ENCODE peak calls at places on chromosome 5, in eight cellular contexts. O is Panc1, C is body of pancreas, X is fibroblast of villous mesenchyme, Y is keratinocyte, H is neural crest cell, N is MM.1S, F is lower leg skin. V is an unnamed sample.

GRCh38 chr5:123421773-123422172 is 1.4 kb downstream of the CEP120 start:
- DNase-seq in O (no peak), C (no peak), X (no peak), Y (no peak), H (no peak), N (no peak), F (no peak), V (no peak)

GRCh38 chr5:93058309-93058708 is 522.7 kb downstream of the NR2F1-AS1 start:
- DNase-seq in O (no peak), C (no peak), X (peak; percentile 98), Y (no peak), H (no peak), N (no peak), F (no peak), V (no peak)

GRCh38 chr5:4230905-4231561 is 635.4 kb downstream of the IRX1 start:
- DNase-seq in O (no peak), C (no peak), X (no peak), Y (no peak), H (peak; percentile 56), N (no peak), F (no peak), V (no peak)

GRCh38 chr5:174173766-174174165 is 128.3 kb downstream of the NSG2 start:
- DNase-seq in O (no peak), C (no peak), X (no peak), Y (no peak), H (no peak), N (no peak), F (peak; percentile 76), V (no peak)

GRCh38 chr5:41650131-41650530 is 139.7 kb upstream of the PLCXD3 start:
- DNase-seq in O (no peak), C (no peak), X (no peak), Y (no peak), H (no peak), N (no peak), F (no peak), V (no peak)

GRCh38 chr5:78638423-78638822 is 10.1 kb downstream of the LHFPL2 start:
- DNase-seq in O (peak; percentile 92), C (peak; percentile 90), X (peak; percentile 92), Y (peak; percentile 82), H (no peak), N (no peak), F (peak; percentile 90), V (no peak)

GRCh38 chr5:30034870-30035269 is 1158.6 kb upstream of the CDH6 start:
- DNase-seq in O (no peak), C (no peak), X (no peak), Y (no peak), H (no peak), N (no peak), F (no peak), V (no peak)

GRCh38 chr5:135584918-135585317 is 6.1 kb upstream of the CXCL14 start:
- DNase-seq in O (no peak), C (no peak), X (no peak), Y (no peak), H (no peak), N (no peak), F (no peak), V (no peak)

GRCh38 chr5:76579166-76579765 is 43.9 kb downstream of the F2RL2 start:
- DNase-seq in O (no peak), C (no peak), X (peak; percentile 5), Y (no peak), H (no peak), N (no peak), F (no peak), V (no peak)

GRCh38 chr5:122849746-122850145 is 4.3 kb downstream of the SNX24 start:
- DNase-seq in O (no peak), C (no peak), X (peak; percentile 11), Y (peak; percentile 56), H (no peak), N (no peak), F (no peak), V (no peak)

GRCh38 chr5:673140-673836 is 19.9 kb downstream of the TPPP start:
- DNase-seq in O (no peak), C (no peak), X (no peak), Y (no peak), H (no peak), N (no peak), F (no peak), V (peak; percentile 87)

GRCh38 chr5:90878549-90879196 is 320.1 kb downstream of the ADGRV1 start:
- DNase-seq in O (no peak), C (peak; percentile 26), X (peak; percentile 6), Y (no peak), H (no peak), N (no peak), F (no peak), V (no peak)

GRCh38 chr5:172707285-172708182 is 63.5 kb downstream of the DUSP1 start:
- DNase-seq in O (no peak), C (peak; percentile 36), X (peak; percentile 75), Y (no peak), H (peak; percentile 32), N (peak; percentile 50), F (no peak), V (peak; percentile 85)

GRCh38 chr5:113634957-113635356 is 121.5 kb downstream of the YTHDC2 start:
- DNase-seq in O (no peak), C (no peak), X (no peak), Y (no peak), H (no peak), N (peak; percentile 77), F (no peak), V (no peak)

GRCh38 chr5:179345179-179345428 is 157 bp downstream of the ADAMTS2 start:
- DNase-seq in O (no peak), C (no peak), X (no peak), Y (no peak), H (no peak), N (no peak), F (no peak), V (peak; percentile 54)

GRCh38 chr5:179343021-179343781 is 2.1 kb downstream of the ADAMTS2 start:
- DNase-seq in O (no peak), C (no peak), X (no peak), Y (no peak), H (no peak), N (no peak), F (no peak), V (peak; percentile 76)

GRCh38 chr5:179345429-179346321 is at the start of gene ADAMTS2:
- DNase-seq in O (no peak), C (peak; percentile 31), X (peak; percentile 65), Y (no peak), H (peak; percentile 32), N (no peak), F (peak; percentile 94), V (peak; percentile 74)

GRCh38 chr5:179343902-179344300 is 1.4 kb downstream of the ADAMTS2 start:
- DNase-seq in O (no peak), C (no peak), X (peak; percentile 57), Y (no peak), H (peak; percentile 55), N (no peak), F (no peak), V (no peak)

GRCh38 chr5:179344301-179345178 is 721 bp downstream of the ADAMTS2 start:
- DNase-seq in O (no peak), C (no peak), X (peak; percentile 26), Y (no peak), H (peak; percentile 27), N (no peak), F (no peak), V (peak; percentile 90)
- TF ChIP-seq CTCF in O (no peak), C (peak; percentile 1), X (no peak), Y (no peak), H (peak; percentile 25), N (no peak), F (no peak), V (peak; percentile 56)

DNA sequence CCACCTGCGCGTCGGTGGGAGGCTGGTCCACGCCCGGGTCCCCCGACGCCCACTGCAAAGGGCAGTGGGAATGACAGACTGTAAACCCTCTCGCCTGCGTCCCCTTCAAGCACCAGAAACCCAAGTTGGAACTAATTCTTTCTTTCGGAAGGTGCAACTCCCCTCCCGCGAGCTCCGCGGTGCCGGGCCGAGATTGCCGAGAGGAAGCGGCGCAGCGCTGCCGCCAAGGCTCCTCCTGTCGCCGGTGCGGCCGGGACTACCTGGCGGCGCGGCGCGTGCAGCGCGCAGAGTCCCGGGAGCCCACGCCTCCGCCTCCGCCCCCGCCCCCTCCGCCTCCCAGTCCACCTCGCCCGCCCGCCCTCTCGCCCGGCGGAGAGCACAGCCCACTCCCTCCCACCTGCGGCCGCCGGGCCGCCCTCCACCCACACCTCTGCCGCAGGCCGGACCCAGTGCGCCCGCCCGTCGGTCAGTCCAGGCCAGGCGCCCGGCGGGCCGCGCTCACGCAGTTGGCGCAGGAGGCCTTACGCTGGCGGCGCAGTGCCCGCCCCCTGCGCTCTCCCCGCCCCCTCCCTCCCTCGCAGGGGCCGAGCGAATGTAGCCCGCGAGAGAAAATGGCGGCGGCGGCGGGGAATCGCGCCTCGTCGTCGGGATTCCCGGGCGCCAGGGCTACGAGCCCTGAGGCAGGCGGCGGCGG is at the start of gene MAP3K1:
- DNase-seq in O (no peak), C (peak; percentile 95), X (peak; percentile 63), Y (no peak), H (peak; percentile 75), N (peak; percentile 94), F (peak; percentile 96), V (no peak)
- TF ChIP-seq CTCF in O (no peak), C (peak; percentile 36), X (no peak), Y (no peak), H (no peak), N (peak; percentile 31), F (no peak), V (peak; percentile 51)

GRCh38 chr5:34915856-34916192 is 313 bp downstream of the BRIX1 start:
- DNase-seq in O (no peak), C (no peak), X (no peak), Y (no peak), H (no peak), N (no peak), F (no peak), V (no peak)

GRCh38 chr5:34918025-34918424 is 2.5 kb downstream of the BRIX1 start:
- DNase-seq in O (no peak), C (no peak), X (no peak), Y (no peak), H (no peak), N (no peak), F (no peak), V (no peak)

GRCh38 chr5:34915139-34915855 is at the start of the genes BRIX1 and RAD1:
- DNase-seq in O (peak; percentile 96), C (peak; percentile 94), X (peak; percentile 97), Y (no peak), H (peak; percentile 91), N (peak; percentile 98), F (peak; percentile 99), V (peak; percentile 99)

GRCh38 chr5:34916518-34916917 is 1.0 kb downstream of the BRIX1 start:
- DNase-seq in O (no peak), C (no peak), X (no peak), Y (no peak), H (no peak), N (no peak), F (no peak), V (no peak)

DNA sequence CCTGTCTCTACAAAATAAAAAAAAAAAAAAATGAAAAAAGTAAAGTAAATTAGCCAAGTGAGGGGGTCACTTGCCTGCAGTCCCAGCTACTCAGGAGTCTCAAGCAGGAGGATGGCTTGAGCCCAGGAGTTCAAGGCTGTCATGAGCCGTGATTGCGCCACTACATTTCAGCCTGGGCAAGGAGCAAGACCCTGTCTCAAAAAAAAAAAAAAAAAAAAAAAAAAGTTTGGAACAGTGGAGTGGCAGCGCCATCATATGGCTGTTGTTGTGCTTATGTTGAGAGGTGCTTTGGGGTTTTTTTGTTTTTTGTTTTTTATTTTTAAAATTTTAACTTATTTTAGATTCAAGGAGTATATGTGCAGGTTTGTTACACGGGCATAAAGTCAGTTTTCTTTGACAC is 3.6 kb downstream of the BRIX1 start:
- DNase-seq in O (no peak), C (no peak), X (no peak), Y (no peak), H (no peak), N (no peak), F (no peak), V (no peak)
- TF ChIP-seq CTCF in O (peak; percentile 44), C (no peak), X (peak; percentile 18), Y (no peak), H (peak; percentile 39), N (no peak), F (no peak), V (peak; percentile 70)

GRCh38 chr5:144404021-144404420 is 233.3 kb downstream of the KCTD16 start:
- DNase-seq in O (no peak), C (no peak), X (no peak), Y (no peak), H (no peak), N (no peak), F (no peak), V (no peak)
- TF ChIP-seq CTCF in O (no peak), C (no peak), X (no peak), Y (no peak), H (peak; percentile 27), N (no peak), F (no peak), V (no peak)

V was measured in chondrocyte.